ENCODE peak calls at places on chromosomes 5 and 9, in six cellular contexts. M is A549, L is WTC11, A is H1, R is HepG2, K is K562. N is an unnamed sample.

GRCh38 chr5:9927106-9927505 is 297.0 kb upstream of the TAS2R1 start:
- DNase-seq in R (no peak), L (no peak), A (no peak), K (no peak), M (no peak), N (no peak)

GRCh38 chr9:95516736-95517558 is at the start of gene PTCH1:
- DNase-seq in L (peak), A (no peak), M (peak), K (peak), R (no peak), N (peak)

GRCh38 chr9:35649431-35650340 is 1.0 kb downstream of the SIT1 start:
- DNase-seq in R (no peak), L (no peak), M (no peak), A (no peak), K (peak), N (no peak)

GRCh38 chr5:153661897-153662296 is 171.4 kb downstream of the GRIA1 start:
- DNase-seq in M (no peak), R (no peak), A (no peak), K (no peak), L (no peak), N (no peak)

GRCh38 chr5:54146390-54146789 is 164.0 kb downstream of the ARL15 start:
- DNase-seq in L (no peak), R (no peak), M (no peak), K (no peak), A (no peak), N (no peak)

GRCh38 chr9:85248514-85249312 is 493.0 kb downstream of the AGTPBP1 start:
- DNase-seq in L (no peak), A (no peak), R (no peak), K (no peak), M (peak), N (no peak)

GRCh38 chr9:82184524-82184923 is 196.0 kb downstream of the SPATA31D1 start:
- DNase-seq in K (no peak), A (no peak), M (no peak), R (no peak), L (no peak), N (no peak)

GRCh38 chr5:151598984-151599383 is 7.9 kb upstream of the FAT2 start:
- DNase-seq in K (no peak), L (no peak), A (no peak), R (no peak), M (no peak), N (no peak)

GRCh38 chr9:95494416-95495371 is 22.1 kb downstream of the PTCH1 start:
- DNase-seq in M (no peak), R (no peak), K (no peak), A (no peak), L (peak), N (no peak)

GRCh38 chr5:96875805-96876291 is 452 bp upstream of the ERAP2 start:
- DNase-seq in L (no peak), K (no peak), R (peak), A (no peak), M (no peak), N (no peak)

GRCh38 chr5:131462479-131462878 is 172.6 kb downstream of the RAPGEF6 start:
- DNase-seq in M (no peak), L (no peak), K (no peak), R (no peak), A (no peak), N (peak)

GRCh38 chr9:18362901-18363685 is 110.9 kb upstream of the ADAMTSL1 start:
- DNase-seq in K (no peak), A (no peak), L (no peak), M (no peak), R (no peak), N (peak)

GRCh38 chr9:108535526-108535925 is 320.3 kb downstream of the ACTL7B start:
- DNase-seq in A (no peak), R (peak), L (peak), K (peak), M (peak), N (peak)

GRCh38 chr5:73170522-73170921 is 2.5 kb upstream of the TMEM174 start:
- DNase-seq in K (peak), L (peak), R (peak), A (peak), M (peak), N (peak)
- TF ChIP-seq CTCF in K (peak), L (no peak), R (peak), A (peak), M (no peak), N (peak)

GRCh38 chr5:79261907-79262306 is 26.0 kb downstream of the JMY start:
- DNase-seq in A (no peak), R (no peak), M (no peak), L (no peak), K (no peak), N (no peak)
- TF ChIP-seq JUN in A (no peak), R (no peak), M (no peak), L (no peak), K (no peak), N (no peak)

DNA sequence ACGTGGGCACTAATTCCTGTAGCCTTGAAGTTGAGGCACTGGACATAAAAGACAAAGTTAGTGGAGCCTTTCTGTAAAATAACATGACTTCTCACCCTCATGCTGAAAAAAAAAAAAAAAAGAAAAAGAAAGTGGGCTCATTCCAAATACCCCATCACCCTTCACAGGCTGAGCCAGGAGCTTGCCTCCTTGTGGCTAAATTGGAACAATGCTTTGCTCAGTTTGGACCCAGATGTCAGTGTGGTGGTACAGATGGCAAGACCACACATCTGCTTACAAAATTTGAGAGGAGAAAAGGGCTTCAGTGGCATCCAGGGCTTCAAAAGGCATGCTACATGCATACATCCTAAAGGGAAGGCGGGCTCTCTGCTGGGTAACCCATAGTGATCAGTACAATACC is 342.8 kb downstream of the EBF1 start:
- DNase-seq in A (no peak), K (no peak), L (no peak), M (no peak), R (no peak), N (no peak)
- TF ChIP-seq CTCF in A (peak), K (no peak), L (no peak), M (no peak), R (no peak), N (no peak)

GRCh38 chr9:126722252-126722921 is 82.5 kb upstream of the ZBTB43 start:
- DNase-seq in A (peak), M (peak), K (peak), L (peak), R (no peak), N (peak)

GRCh38 chr9:126721531-126722098 is 83.2 kb upstream of the ZBTB43 start:
- DNase-seq in A (no peak), M (no peak), K (no peak), R (no peak), L (no peak), N (no peak)

GRCh38 chr9:126723807-126724172 is 81.0 kb upstream of the ZBTB43 start:
- DNase-seq in M (no peak), K (no peak), A (no peak), R (no peak), L (peak), N (no peak)

GRCh38 chr9:126724226-126724625 is 80.6 kb upstream of the ZBTB43 start:
- DNase-seq in K (no peak), A (no peak), M (no peak), R (no peak), L (no peak), N (no peak)

GRCh38 chr9:126722922-126723806 is 81.7 kb upstream of the ZBTB43 start:
- DNase-seq in R (no peak), L (peak), A (no peak), M (no peak), K (peak), N (no peak)
- TF ChIP-seq JUN in R (no peak), L (no peak), A (no peak), M (peak), K (no peak), N (no peak)

GRCh38 chr5:110496276-110496675 is 230.2 kb downstream of the TMEM232 start:
- DNase-seq in A (no peak), M (no peak), K (no peak), R (no peak), L (no peak), N (no peak)
- TF ChIP-seq CTCF in A (no peak), M (no peak), K (no peak), R (no peak), L (no peak), N (no peak)

DNA sequence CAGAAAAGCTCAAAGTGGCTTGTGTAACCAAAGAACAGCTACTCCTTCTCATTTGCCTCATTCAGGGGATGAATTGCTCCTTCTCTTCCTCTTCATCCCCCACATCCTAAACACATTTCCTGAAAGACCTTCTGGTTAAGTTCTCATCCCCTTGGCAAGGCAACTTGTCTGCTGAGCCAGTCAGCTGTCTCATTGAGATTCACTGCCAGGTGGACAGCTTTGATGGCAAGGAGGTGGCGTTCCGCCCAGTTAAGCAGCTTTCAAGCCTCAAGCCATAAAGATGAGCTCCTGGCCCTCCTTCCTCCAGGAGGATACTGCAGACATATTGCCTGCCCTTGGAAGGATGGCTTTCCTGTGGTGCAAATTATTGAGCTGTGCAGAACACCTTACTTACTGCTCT is 448.6 kb upstream of the MPDZ start:
- DNase-seq in R (no peak), A (no peak), K (no peak), L (no peak), M (no peak), N (peak)
- TF ChIP-seq JUN in R (no peak), A (no peak), K (no peak), L (no peak), M (no peak), N (no peak)

GRCh38 chr5:138753794-138754698 is 821 bp downstream of the CTNNA1 start:
- DNase-seq in A (no peak), L (peak), M (peak), K (peak), R (peak), N (peak)
- TF ChIP-seq CTCF in A (no peak), L (no peak), M (no peak), K (no peak), R (peak), N (no peak)

GRCh38 chr5:756171-756570 is 28.4 kb downstream of the ZDHHC11B start:
- DNase-seq in A (no peak), L (no peak), R (no peak), M (no peak), K (no peak), N (no peak)
- TF ChIP-seq JUN in A (no peak), L (no peak), R (no peak), M (no peak), K (no peak), N (no peak)

DNA sequence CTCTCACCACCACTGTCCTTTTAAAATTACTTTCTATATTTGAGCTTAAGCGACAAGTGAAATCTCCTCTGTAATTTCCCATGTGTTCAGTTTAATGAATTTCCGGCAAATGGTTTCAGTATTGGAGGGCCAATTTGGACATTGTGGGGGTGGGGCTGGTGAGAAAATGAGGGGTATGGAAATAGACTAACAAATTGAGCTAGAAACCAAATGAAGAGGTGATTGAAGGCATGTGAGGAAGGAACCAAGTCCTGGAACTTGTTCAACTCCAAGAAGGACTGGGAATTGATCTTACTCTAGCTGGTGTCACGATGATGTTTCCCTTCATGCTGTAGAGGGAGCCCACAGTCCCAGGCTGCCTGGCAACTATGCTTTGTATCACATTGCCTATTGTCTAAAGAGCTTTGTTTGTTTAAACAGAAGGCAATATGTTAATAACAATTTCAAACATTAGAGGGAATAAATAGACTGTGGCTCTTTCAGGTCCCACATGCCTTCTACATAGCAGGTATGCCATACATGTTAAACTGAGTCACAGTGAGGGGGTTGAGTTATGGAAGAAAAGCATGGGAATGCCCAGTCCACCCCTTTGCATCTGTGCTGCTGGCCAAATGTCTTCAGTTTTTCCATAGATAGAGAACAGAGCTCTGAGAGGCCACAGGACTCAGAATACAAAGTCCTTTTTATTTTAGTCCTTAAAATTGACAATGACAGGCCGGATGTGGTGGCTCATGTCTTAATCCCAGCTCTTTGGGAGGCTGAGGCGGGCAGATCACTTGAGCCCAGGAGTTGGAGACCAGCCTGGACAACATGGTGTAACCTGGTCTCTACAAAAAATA is 25.0 kb upstream of the MATR3 start:
- DNase-seq in M (no peak), A (no peak), K (no peak), L (no peak), R (no peak), N (no peak)
- TF ChIP-seq CTCF in M (no peak), A (no peak), K (peak), L (no peak), R (peak), N (peak)